ENCODE peak calls at places on chromosomes 11 and 22, in seven cellular contexts. Q is stimulated activated CD8-positive, alpha-beta memory T cell treated with anti-CD3 and anti-CD28 coated beads, Interleukin-4, amount 100 ng/mL, for 1 hour; P is skeletal muscle cell; E is NCI-H1105 treated with DMSO at 0.1 percent for 48 hours; V is IMR-90; T is activated CD4-positive, alpha-beta T cell treated with anti-CD3 and anti-CD28 coated beads for 36 hours; O is pancreas. D is an unnamed sample.

GRCh38 chr22:36546092-36546804 is 17.3 kb upstream of the EIF3D start:
- DNase-seq in T (peak), E (peak), O (no peak), Q (no peak), P (no peak), V (peak), D (no peak)

GRCh38 chr11:59891781-59892181 is 13.2 kb downstream of the OOSP3 start:
- DNase-seq in P (no peak), Q (no peak), O (no peak), E (no peak), T (no peak), V (no peak), D (no peak)

GRCh38 chr11:70604630-70605520 is 206.5 kb downstream of the CTTN start:
- DNase-seq in Q (no peak), E (no peak), P (no peak), V (no peak), T (no peak), O (no peak), D (no peak)

GRCh38 chr11:3167143-3168119 is 2.3 kb upstream of the OSBPL5 start:
- DNase-seq in P (no peak), V (no peak), T (no peak), E (no peak), O (no peak), Q (no peak), D (no peak)

GRCh38 chr22:40720538-40721256 is 41.4 kb downstream of the MCHR1 start:
- DNase-seq in T (no peak), P (no peak), Q (no peak), E (no peak), V (peak), O (no peak), D (no peak)

GRCh38 chr22:23106906-23107367 is 34.9 kb downstream of the RSPH14 start:
- DNase-seq in V (no peak), P (no peak), Q (no peak), O (no peak), E (no peak), T (no peak), D (no peak)

GRCh38 chr11:127042445-127042844 is 41.9 kb upstream of the KIRREL3 start:
- DNase-seq in P (peak), E (no peak), V (peak), Q (no peak), T (no peak), O (no peak), D (no peak)

GRCh38 chr11:82701847-82702520 is 31.7 kb downstream of the FAM181B start:
- DNase-seq in V (peak), P (peak), E (peak), T (peak), Q (no peak), O (no peak), D (no peak)